ENCODE peak calls at places on chromosome 11, in ten cellular contexts. I is cardiac muscle cell; P is NCI-H1105; L is right lobe of liver; W is H7; G is activated CD4-positive, alpha-beta T cell treated with anti-CD3 and anti-CD28 coated beads, Interleukin-2, amount 50 U/mL, for 24 hours; T is globus pallidus; O is GM19239; S is activated naive CD4-positive, alpha-beta T cell; D is RWPE1. X is an unnamed sample.

GRCh38 chr11:134294664-134295063 is 18.5 kb downstream of the GLB1L3 start:
- DNase-seq in D (no peak), G (no peak), W (no peak), I (no peak), O (no peak), L (no peak), T (no peak), S (no peak), P (no peak), X (no peak)

GRCh38 chr11:11884774-11885481 is 43.2 kb downstream of the USP47 start:
- DNase-seq in D (no peak), W (no peak), T (no peak), L (no peak), P (no peak), G (no peak), S (no peak), I (no peak), O (peak), X (no peak)

GRCh38 chr11:93000511-93001476 is 31.3 kb downstream of the MTNR1B start:
- DNase-seq in I (no peak), L (no peak), D (peak), S (no peak), P (no peak), T (no peak), O (no peak), W (no peak), G (no peak), X (peak)

GRCh38 chr11:33366918-33367317 is 109.7 kb downstream of the HIPK3 start:
- DNase-seq in I (no peak), W (no peak), P (no peak), D (no peak), S (no peak), T (no peak), O (no peak), L (no peak), G (no peak), X (no peak)

GRCh38 chr11:16811136-16812020 is 72.9 kb downstream of the C11orf58 start:
- DNase-seq in W (no peak), I (no peak), L (no peak), P (no peak), S (no peak), O (no peak), D (no peak), G (no peak), T (no peak), X (no peak)

GRCh38 chr11:118058311-118059230 is 18.3 kb upstream of the TMPRSS4 start:
- DNase-seq in T (no peak), O (no peak), L (no peak), P (no peak), I (no peak), S (no peak), D (no peak), W (peak), G (no peak), X (no peak)

GRCh38 chr11:47724041-47724729 is 9.0 kb upstream of the AGBL2 start:
- DNase-seq in I (no peak), S (no peak), W (no peak), G (no peak), O (no peak), P (no peak), L (peak), T (no peak), D (no peak), X (no peak)

GRCh38 chr11:100151944-100152343 is 535.1 kb upstream of the ARHGAP42 start:
- DNase-seq in I (no peak), S (no peak), D (no peak), L (no peak), T (no peak), P (no peak), W (no peak), O (no peak), G (no peak), X (no peak)

GRCh38 chr11:13207665-13208594 is 69.7 kb upstream of the BMAL1 start:
- DNase-seq in G (peak), W (no peak), P (no peak), I (peak), D (peak), S (no peak), T (no peak), L (no peak), O (no peak), X (no peak)

GRCh38 chr11:2203440-2204259 is 32.0 kb upstream of the TH start:
- DNase-seq in I (no peak), S (no peak), O (no peak), W (peak), L (peak), G (no peak), T (no peak), P (no peak), D (no peak), X (no peak)

GRCh38 chr11:69635210-69635609 is 5.7 kb upstream of the CCND1 start:
- DNase-seq in S (no peak), D (no peak), G (no peak), W (peak), T (no peak), L (no peak), P (no peak), I (no peak), O (no peak), X (no peak)

GRCh38 chr11:40679276-40679675 is 780.2 kb downstream of the LRRC4C start:
- DNase-seq in W (no peak), P (no peak), I (no peak), T (no peak), S (no peak), G (no peak), L (no peak), O (no peak), D (no peak), X (no peak)

GRCh38 chr11:106379712-106380111 is 302.2 kb downstream of the AASDHPPT start:
- DNase-seq in L (no peak), O (no peak), G (no peak), W (no peak), S (no peak), P (no peak), I (no peak), D (no peak), T (no peak), X (no peak)

GRCh38 chr11:124612567-124613245 is 1.5 kb downstream of the PANX3 start:
- DNase-seq in D (no peak), W (no peak), L (no peak), S (no peak), T (no peak), I (peak), P (no peak), G (no peak), O (no peak), X (no peak)

GRCh38 chr11:110092577-110093406 is at the start of gene ZC3H12C:
- DNase-seq in G (peak), W (peak), P (peak), I (peak), O (peak), L (peak), S (no peak), D (peak), T (peak), X (peak)

GRCh38 chr11:93089474-93090102 is 108.2 kb downstream of the SLC36A4 start:
- DNase-seq in D (no peak), L (no peak), G (no peak), S (no peak), I (peak), P (no peak), O (no peak), T (peak), W (peak), X (no peak)

GRCh38 chr11:77865805-77866204 is 44.9 kb downstream of the AAMDC start:
- DNase-seq in P (no peak), O (no peak), T (no peak), I (no peak), S (no peak), D (no peak), G (no peak), L (no peak), W (no peak), X (no peak)

GRCh38 chr11:85845052-85845631 is 10.0 kb upstream of the CCDC83 start:
- DNase-seq in S (no peak), W (no peak), G (no peak), T (no peak), O (no peak), P (no peak), D (no peak), I (no peak), L (no peak), X (peak)

GRCh38 chr11:120517390-120518315 is 6.1 kb downstream of the GRIK4 start:
- DNase-seq in L (no peak), O (no peak), D (no peak), S (no peak), P (no peak), T (no peak), G (no peak), W (peak), I (peak), X (no peak)

GRCh38 chr11:2549491-2549875 is 104.7 kb downstream of the KCNQ1 start:
- DNase-seq in L (peak), W (no peak), I (no peak), O (no peak), G (no peak), T (no peak), S (no peak), D (no peak), P (no peak), X (no peak)

GRCh38 chr11:25048632-25049031 is 551.8 kb downstream of the LUZP2 start:
- DNase-seq in L (no peak), O (no peak), W (no peak), T (no peak), D (no peak), G (no peak), P (no peak), I (no peak), S (no peak), X (no peak)

GRCh38 chr11:67099841-67100324 is 19.2 kb upstream of the KDM2A start:
- DNase-seq in P (no peak), G (no peak), I (no peak), O (no peak), D (no peak), T (no peak), S (no peak), L (no peak), W (peak), X (no peak)

GRCh38 chr11:65498042-65498726 is 661 bp upstream of the MALAT1 start:
- DNase-seq in I (peak), W (no peak), D (no peak), L (peak), S (no peak), T (peak), O (no peak), G (peak), P (peak), X (no peak)

GRCh38 chr11:131488208-131488607 is 117.8 kb downstream of the NTM start:
- DNase-seq in D (no peak), T (peak), I (no peak), P (no peak), G (no peak), L (peak), O (no peak), W (no peak), S (no peak), X (no peak)

GRCh38 chr11:27722117-27722844 is 22.0 kb upstream of the BDNF start:
- DNase-seq in P (peak), O (no peak), G (no peak), W (peak), I (peak), L (no peak), T (no peak), D (peak), S (no peak), X (no peak)

GRCh38 chr11:69297926-69298777 is 4.2 kb downstream of the MYEOV start:
- DNase-seq in D (peak), P (no peak), T (peak), G (peak), W (peak), L (peak), O (peak), I (no peak), S (no peak), X (peak)

X was measured in epithelial cell of prostate.